ENCODE peak calls at places on chromosomes 7 and 10, in eight cellular contexts. G is stimulated activated CD8-positive, alpha-beta memory T cell treated with anti-CD3 and anti-CD28 coated beads, Interleukin-12 subunit alpha, Interleukin-12 subunit beta, amount 100 ng/mL, for 4 hours; A is foreskin fibroblast; K is B cell; Q is kidney tubule cell; H is IMR-90; F is head of caudate nucleus; P is Right ventricle myocardium superior. S is an unnamed sample.

GRCh38 chr10:372566-372965 is 237.3 kb downstream of the ZMYND11 start:
- DNase-seq in G (no peak), P (no peak), A (no peak), F (no peak), K (no peak), H (no peak), Q (no peak), S (no peak)

GRCh38 chr7:148575640-148576411 is 14.7 kb upstream of the C7orf33 start:
- DNase-seq in G (peak), H (peak), F (peak), K (peak), Q (peak), P (peak), A (peak), S (peak)

GRCh38 chr7:139828880-139829653 is at the start of gene TBXAS1:
- DNase-seq in H (peak), P (no peak), Q (peak), K (peak), G (no peak), F (peak), A (no peak), S (peak)

GRCh38 chr7:19403691-19404090 is 258.5 kb upstream of the FERD3L start:
- DNase-seq in K (no peak), Q (no peak), P (no peak), A (no peak), F (no peak), H (peak), G (no peak), S (no peak)

GRCh38 chr7:28996836-28997235 is 38.7 kb upstream of the TRIL start:
- DNase-seq in K (no peak), F (no peak), A (no peak), P (no peak), Q (no peak), G (no peak), H (no peak), S (no peak)

GRCh38 chr7:112116894-112117293 is 89.3 kb downstream of the DOCK4 start:
- DNase-seq in Q (no peak), K (no peak), H (no peak), F (no peak), G (no peak), A (no peak), P (no peak), S (no peak)

GRCh38 chr7:107666804-107667203 is 6.2 kb downstream of the SLC26A4 start:
- DNase-seq in H (no peak), A (no peak), K (no peak), G (no peak), Q (peak), P (no peak), F (no peak), S (no peak)

GRCh38 chr7:79298145-79298760 is 155.2 kb downstream of the MAGI2 start:
- DNase-seq in A (peak), Q (peak), P (no peak), K (no peak), H (peak), G (no peak), F (peak), S (peak)

GRCh38 chr10:15313844-15314243 is 57.2 kb downstream of the FAM171A1 start:
- DNase-seq in A (no peak), H (no peak), K (no peak), G (no peak), P (peak), F (peak), Q (peak), S (no peak)

GRCh38 chr10:118873080-118873737 is 118.4 kb upstream of the CACUL1 start:
- DNase-seq in K (no peak), H (peak), Q (peak), A (peak), G (no peak), F (no peak), P (no peak), S (peak)

GRCh38 chr7:5296627-5297226 is 14.0 kb downstream of the SLC29A4 start:
- DNase-seq in K (peak), P (no peak), G (peak), Q (no peak), A (no peak), H (no peak), F (peak), S (no peak)

GRCh38 chr10:127415901-127416630 is 133.0 kb upstream of the NPS start:
- DNase-seq in Q (no peak), H (no peak), A (no peak), K (no peak), P (no peak), F (no peak), G (no peak), S (no peak)

GRCh38 chr10:45416603-45417002 is 42.6 kb downstream of the ALOX5 start:
- DNase-seq in A (no peak), K (no peak), F (no peak), Q (no peak), H (no peak), G (no peak), P (no peak), S (no peak)

GRCh38 chr10:121774813-121775212 is 153.0 kb downstream of the ATE1 start:
- DNase-seq in G (no peak), K (no peak), F (no peak), Q (no peak), A (no peak), H (peak), P (no peak), S (no peak)

GRCh38 chr10:120735773-120736371 is 115.3 kb upstream of the WDR11 start:
- DNase-seq in H (peak), Q (peak), A (no peak), F (no peak), P (no peak), K (no peak), G (no peak), S (peak)

GRCh38 chr7:48742046-48742445 is 182.3 kb upstream of the CDC14C start:
- DNase-seq in P (no peak), K (no peak), F (no peak), Q (no peak), A (no peak), G (no peak), H (no peak), S (no peak)